ENCODE peak calls at places on chromosomes 3 and 15, in ten cellular contexts. A is body of pancreas; E is astrocyte; B is transverse colon; X is CD8-positive, alpha-beta T cell; P is left ventricle myocardium inferior; R is PC-9; F is K562; J is HCT116; K is mucosa of descending colon. M is an unnamed sample. For H3K4me1, the result is how much of the 10 kb centered on the place peaks cover.

GRCh38 chr15:78061963-78062427 is 15.5 kb downstream of the TBC1D2B start:
- DNase-seq in A (no peak), E (peak), B (no peak), X (peak), P (no peak), R (no peak), F (no peak), J (no peak), K (no peak), M (no peak)

GRCh38 chr3:181782306-181782924 is 70.7 kb downstream of the SOX2 start:
- DNase-seq in A (no peak), E (peak), B (no peak), X (no peak), P (no peak), R (no peak), F (no peak), J (no peak), K (no peak), M (no peak)

GRCh38 chr3:14042680-14043079 is 82.0 kb downstream of the CHCHD4 start:
- DNase-seq in A (no peak), E (peak), B (no peak), X (no peak), P (no peak), R (no peak), F (no peak), J (no peak), K (no peak), M (no peak)

GRCh38 chr3:48543271-48543866 is 13.2 kb downstream of the PFKFB4 start:
- DNase-seq in A (peak), E (no peak), B (no peak), X (no peak), P (peak), R (peak), F (no peak), J (no peak), K (no peak), M (no peak)

GRCh38 chr3:152050782-152051405 is 177.5 kb downstream of the SUCNR1 start:
- DNase-seq in A (no peak), E (no peak), B (no peak), X (no peak), P (no peak), R (no peak), F (no peak), J (no peak), K (no peak), M (no peak)

GRCh38 chr15:38088971-38089370 is 154.5 kb downstream of the TMCO5A start:
- DNase-seq in A (no peak), E (peak), B (no peak), X (no peak), P (no peak), R (no peak), F (no peak), J (no peak), K (no peak), M (no peak)

GRCh38 chr15:72540606-72541237 is 66.6 kb downstream of the ARIH1 start:
- DNase-seq in A (no peak), E (no peak), B (no peak), X (no peak), P (no peak), R (no peak), F (no peak), J (peak), K (no peak), M (no peak)

GRCh38 chr3:71231680-71232079 is 351.8 kb downstream of the FOXP1 start:
- DNase-seq in A (no peak), E (no peak), B (no peak), X (no peak), P (no peak), R (no peak), F (no peak), J (no peak), K (no peak), M (no peak)

GRCh38 chr15:88187195-88187594 is 69.3 kb downstream of the NTRK3 start:
- DNase-seq in A (no peak), E (no peak), B (no peak), X (no peak), P (no peak), R (no peak), F (no peak), J (no peak), K (no peak), M (no peak)

GRCh38 chr15:43516185-43516584 is 1.2 kb upstream of the MAP1A start:
- DNase-seq in A (peak), E (no peak), B (no peak), X (no peak), P (peak), R (no peak), F (no peak), J (no peak), K (no peak), M (no peak)

GRCh38 chr3:160618363-160618762 is 53.0 kb upstream of the KPNA4 start:
- DNase-seq in A (peak), E (no peak), B (no peak), X (no peak), P (no peak), R (no peak), F (no peak), J (no peak), K (no peak), M (no peak)

GRCh38 chr15:39583586-39584265 is 2.8 kb downstream of the THBS1 start:
- DNase-seq in A (no peak), E (no peak), B (peak), X (peak), P (no peak), R (no peak), F (peak), J (no peak), K (no peak), M (peak)

GRCh38 chr3:2452249-2452648 is 353.6 kb downstream of the CNTN4 start:
- DNase-seq in A (no peak), E (no peak), B (no peak), X (no peak), P (no peak), R (no peak), F (no peak), J (no peak), K (no peak), M (no peak)

GRCh38 chr15:79606831-79607355 is 174.8 kb downstream of the MINAR1 start:
- DNase-seq in A (no peak), E (no peak), B (no peak), X (no peak), P (no peak), R (no peak), F (no peak), J (no peak), K (no peak), M (no peak)

GRCh38 chr3:15429080-15429479 is 1.7 kb downstream of the EAF1 start:
- DNase-seq in A (no peak), E (no peak), B (no peak), X (no peak), P (no peak), R (no peak), F (no peak), J (no peak), K (no peak), M (no peak)

GRCh38 chr3:33898901-33899300 is 100.5 kb downstream of the PDCD6IP start:
- DNase-seq in A (no peak), E (no peak), B (no peak), X (no peak), P (no peak), R (no peak), F (no peak), J (no peak), K (no peak), M (no peak)

GRCh38 chr3:183844606-183845005 is 19.2 kb upstream of the MAP6D1 start:
- DNase-seq in A (no peak), E (peak), B (no peak), X (no peak), P (no peak), R (no peak), F (no peak), J (no peak), K (no peak), M (no peak)

GRCh38 chr3:184354121-184354728 is 7.2 kb downstream of the CLCN2 start:
- DNase-seq in A (peak), E (no peak), B (peak), X (peak), P (no peak), R (peak), F (peak), J (no peak), K (peak), M (peak)

GRCh38 chr3:8743911-8744310 is 10.3 kb downstream of the CAV3 start:
- DNase-seq in A (no peak), E (no peak), B (no peak), X (no peak), P (no peak), R (no peak), F (no peak), J (no peak), K (no peak), M (no peak)
- H3K4me1 ChIP-seq in A (under half), E (under half), B (under half), X (under half), P (under half), R (half or more), F (under half), J (under half), K (under half), M (under half)

GRCh38 chr15:75698399-75698747 is 14.3 kb downstream of the CSPG4 start:
- DNase-seq in A (no peak), E (no peak), B (no peak), X (no peak), P (no peak), R (no peak), F (no peak), J (no peak), K (no peak), M (no peak)

GRCh38 chr15:75705854-75706681 is 6.6 kb downstream of the CSPG4 start:
- DNase-seq in A (no peak), E (no peak), B (no peak), X (no peak), P (no peak), R (no peak), F (no peak), J (no peak), K (no peak), M (no peak)

GRCh38 chr15:75704618-75705017 is 8.0 kb downstream of the CSPG4 start:
- DNase-seq in A (no peak), E (no peak), B (no peak), X (no peak), P (no peak), R (no peak), F (no peak), J (no peak), K (no peak), M (no peak)

GRCh38 chr15:75704263-75704615 is 8.4 kb downstream of the CSPG4 start:
- DNase-seq in A (no peak), E (no peak), B (no peak), X (no peak), P (no peak), R (no peak), F (no peak), J (no peak), K (no peak), M (no peak)

DNA sequence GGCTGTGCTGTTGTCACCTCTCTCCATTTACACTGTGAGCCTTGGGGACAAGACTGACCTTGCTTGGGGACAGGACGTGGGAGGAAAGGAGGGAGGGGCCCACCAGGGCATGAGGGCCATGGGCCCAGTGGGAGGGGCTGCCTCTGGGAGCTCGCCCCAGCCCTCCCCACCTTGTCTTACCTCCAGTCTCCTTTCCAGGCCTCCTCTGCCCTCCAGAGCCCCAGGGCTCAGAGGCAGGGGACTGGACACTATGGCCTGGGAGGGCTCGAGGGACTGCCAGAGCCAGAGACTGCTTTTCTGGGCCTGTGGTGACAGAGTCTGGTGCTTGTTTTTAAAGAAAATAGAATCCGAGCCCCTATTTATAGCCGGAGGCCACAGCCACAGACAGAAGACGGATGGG is 10.2 kb downstream of the CSPG4 start:
- DNase-seq in A (no peak), E (no peak), B (no peak), X (no peak), P (no peak), R (no peak), F (no peak), J (no peak), K (no peak), M (no peak)
- H3K4me3 ChIP-seq in A (no peak), E (no peak), B (no peak), X (no peak), P (no peak), R (no peak), F (no peak), J (no peak), K (no peak), M (no peak)

DNA sequence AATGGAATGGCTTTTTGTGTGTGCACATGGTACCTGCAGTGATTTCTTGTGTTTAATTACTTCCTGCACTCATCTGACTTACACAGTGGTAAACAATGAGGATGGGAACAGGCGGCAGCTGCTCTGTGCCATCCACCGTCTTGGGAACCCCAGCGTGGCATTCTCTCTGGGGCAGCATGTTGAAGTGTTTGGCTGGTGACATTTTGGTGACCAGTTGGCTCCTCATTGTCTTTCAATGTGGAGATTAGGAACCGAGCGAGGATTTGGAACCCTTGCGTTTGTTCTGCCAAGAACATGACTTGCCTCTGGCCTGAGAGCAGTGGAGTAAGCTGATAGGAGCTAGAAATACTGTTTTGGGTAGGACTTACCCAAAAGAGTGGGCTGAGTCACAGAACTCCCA is 88.8 kb downstream of the IGF1R start:
- DNase-seq in A (no peak), E (no peak), B (no peak), X (no peak), P (no peak), R (no peak), F (no peak), J (no peak), K (no peak), M (no peak)
- H3K4me1 ChIP-seq in A (under half), E (under half), B (under half), X (under half), P (half or more), R (under half), F (under half), J (under half), K (under half), M (under half)

GRCh38 chr3:119293105-119293683 is 989 bp upstream of the ARHGAP31 start:
- DNase-seq in A (no peak), E (no peak), B (no peak), X (no peak), P (no peak), R (no peak), F (no peak), J (no peak), K (no peak), M (no peak)
- H3K4me3 ChIP-seq in A (no peak), E (peak), B (peak), X (peak), P (peak), R (peak), F (no peak), J (peak), K (no peak), M (peak)

GRCh38 chr15:70269991-70270751 is 172.5 kb upstream of the TLE3 start:
- DNase-seq in A (peak), E (no peak), B (peak), X (no peak), P (peak), R (peak), F (no peak), J (no peak), K (no peak), M (no peak)
- H3K4me1 ChIP-seq in A (under half), E (under half), B (under half), X (under half), P (half or more), R (half or more), F (under half), J (under half), K (under half), M (under half)

GRCh38 chr3:96814581-96815567 is at the start of gene EPHA6:
- DNase-seq in A (no peak), E (no peak), B (no peak), X (no peak), P (no peak), R (no peak), F (no peak), J (no peak), K (no peak), M (no peak)

GRCh38 chr3:96813134-96813819 is 1.1 kb upstream of the EPHA6 start:
- DNase-seq in A (peak), E (peak), B (peak), X (no peak), P (peak), R (peak), F (no peak), J (no peak), K (peak), M (no peak)

GRCh38 chr3:96813820-96814580 is 394 bp upstream of the EPHA6 start:
- DNase-seq in A (peak), E (peak), B (peak), X (no peak), P (peak), R (peak), F (no peak), J (no peak), K (no peak), M (no peak)
- H3K4me3 ChIP-seq in A (peak), E (peak), B (peak), X (no peak), P (peak), R (peak), F (no peak), J (no peak), K (no peak), M (peak)

GRCh38 chr3:117964814-117965213 is 1069.8 kb downstream of the IGSF11 start:
- DNase-seq in A (peak), E (no peak), B (no peak), X (no peak), P (no peak), R (no peak), F (no peak), J (no peak), K (no peak), M (no peak)
- H3K4me1 ChIP-seq in A (under half), E (under half), B (under half), X (under half), P (under half), R (under half), F (under half), J (under half), K (under half), M (under half)

GRCh38 chr15:40932146-40932545 is 3.0 kb downstream of the DLL4 start:
- DNase-seq in A (no peak), E (no peak), B (peak), X (no peak), P (no peak), R (no peak), F (no peak), J (no peak), K (peak), M (no peak)

GRCh38 chr15:40929730-40930429 is 740 bp downstream of the DLL4 start:
- DNase-seq in A (peak), E (peak), B (peak), X (no peak), P (peak), R (no peak), F (peak), J (no peak), K (no peak), M (no peak)

GRCh38 chr15:40932625-40933519 is 3.7 kb downstream of the DLL4 start:
- DNase-seq in A (no peak), E (no peak), B (peak), X (no peak), P (no peak), R (no peak), F (no peak), J (no peak), K (peak), M (no peak)

GRCh38 chr15:40930430-40931299 is 1.5 kb downstream of the DLL4 start:
- DNase-seq in A (peak), E (peak), B (peak), X (peak), P (peak), R (no peak), F (peak), J (peak), K (peak), M (no peak)

DNA sequence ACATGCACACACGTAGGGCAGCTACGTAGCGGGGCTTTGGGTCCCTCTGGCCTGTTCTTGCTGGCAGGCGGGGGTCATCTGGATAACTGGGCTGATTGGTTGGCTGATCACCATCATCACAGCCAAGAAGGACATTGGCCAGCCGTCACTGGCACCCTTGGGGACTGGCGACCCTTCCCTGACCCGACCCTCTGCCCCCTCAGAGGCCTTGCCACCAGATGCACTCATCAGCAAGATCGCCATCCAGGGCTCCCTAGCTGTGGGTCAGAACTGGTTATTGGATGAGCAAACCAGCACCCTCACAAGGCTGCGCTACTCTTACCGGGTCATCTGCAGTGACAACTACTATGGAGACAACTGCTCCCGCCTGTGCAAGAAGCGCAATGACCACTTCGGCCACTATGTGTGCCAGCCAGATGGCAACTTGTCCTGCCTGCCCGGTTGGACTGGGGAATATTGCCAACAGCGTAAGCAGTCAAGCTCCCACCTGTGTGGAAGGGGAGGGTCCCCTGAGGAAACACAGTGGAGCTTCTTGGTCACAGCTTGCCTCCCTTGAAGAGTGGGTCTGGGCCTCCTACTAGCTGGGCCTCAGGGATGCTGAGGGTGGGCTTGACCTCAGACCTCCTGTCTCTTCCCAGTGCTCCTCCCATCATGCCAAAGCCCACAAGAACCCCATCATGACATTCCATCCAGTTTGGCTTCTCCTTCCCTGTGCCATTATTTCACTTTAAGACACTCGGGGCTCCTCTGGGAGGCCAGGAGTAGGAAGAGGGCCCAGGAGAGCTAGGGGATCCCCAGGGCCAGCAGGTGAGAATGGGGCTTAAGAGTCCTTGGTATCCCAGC is 2.4 kb downstream of the DLL4 start:
- DNase-seq in A (no peak), E (no peak), B (peak), X (no peak), P (no peak), R (no peak), F (no peak), J (no peak), K (peak), M (no peak)
- H3K4me3 ChIP-seq in A (no peak), E (no peak), B (peak), X (no peak), P (peak), R (no peak), F (no peak), J (no peak), K (no peak), M (no peak)

GRCh38 chr3:99325407-99325806 is 313.0 kb upstream of the COL8A1 start:
- DNase-seq in A (no peak), E (no peak), B (no peak), X (no peak), P (no peak), R (no peak), F (no peak), J (no peak), K (no peak), M (no peak)
- H3K4me1 ChIP-seq in A (under half), E (under half), B (under half), X (under half), P (under half), R (under half), F (under half), J (under half), K (under half), M (under half)

DNA sequence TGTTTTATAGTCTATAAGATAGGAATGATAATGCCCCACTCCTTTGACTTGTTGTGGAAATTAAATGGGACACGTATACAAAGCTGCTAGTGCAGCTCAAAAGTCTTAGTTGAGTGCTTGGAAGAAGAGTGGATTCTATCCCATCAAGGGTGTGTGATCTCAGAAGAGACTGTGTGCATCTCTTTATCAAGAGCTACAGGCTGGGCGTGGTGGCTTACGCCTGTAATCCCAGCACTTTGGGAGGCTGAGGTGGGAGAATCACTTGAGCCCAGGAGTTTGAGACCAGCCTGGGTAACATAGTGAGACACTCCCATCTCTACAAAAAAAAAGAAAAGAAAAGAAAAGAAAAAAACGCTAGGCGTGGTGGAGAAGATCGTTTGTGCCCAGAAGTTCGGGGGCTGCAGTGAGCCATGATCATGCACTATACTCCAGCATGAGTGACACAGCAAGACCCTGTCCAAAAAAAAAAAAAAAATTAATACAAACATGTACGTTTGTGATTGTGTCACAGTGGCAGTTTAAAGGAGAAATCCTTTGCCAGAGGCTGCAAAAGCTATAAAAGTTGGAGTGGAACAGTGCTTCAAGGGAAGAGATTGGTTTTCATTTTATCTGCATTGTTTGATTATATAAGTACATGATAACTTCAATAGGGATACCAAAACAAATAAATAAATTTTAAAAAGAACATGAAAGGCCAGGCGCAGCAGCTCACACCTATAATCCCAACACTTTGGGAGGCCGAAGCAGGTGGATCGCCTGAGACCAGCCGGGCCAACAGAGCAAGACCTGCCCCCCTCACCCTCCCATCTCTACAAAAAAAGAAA is 895 bp upstream of the DIS3L start:
- DNase-seq in A (peak), E (no peak), B (no peak), X (no peak), P (no peak), R (no peak), F (peak), J (no peak), K (no peak), M (no peak)
- H3K4me3 ChIP-seq in A (peak), E (peak), B (peak), X (peak), P (peak), R (peak), F (peak), J (peak), K (peak), M (peak)